ENCODE peak calls at places on chromosome 2, in ten cellular contexts. One of them, this sample, is unnamed.

GRCh38 chr2:9184319-9184807 is 22.2 kb upstream of the ASAP2 start:
- DNase-seq in IMR-90: no peak
- DNase-seq in astrocyte of the cerebellum: no peak
- DNase-seq in Panc1: no peak
- DNase-seq in lower leg skin: no peak
- DNase-seq in upper lobe of left lung: no peak
- DNase-seq in fibroblast of lung: no peak
- DNase-seq in mammary epithelial cell: no peak
- DNase-seq in OCI-LY7: no peak
- DNase-seq in GM06990: no peak
- DNase-seq in this sample: no peak

GRCh38 chr2:108927936-108928659 is 60.9 kb downstream of the EDAR start:
- DNase-seq in IMR-90: peak
- DNase-seq in astrocyte of the cerebellum: peak
- DNase-seq in Panc1: peak
- DNase-seq in lower leg skin: no peak
- DNase-seq in upper lobe of left lung: no peak
- DNase-seq in fibroblast of lung: peak
- DNase-seq in mammary epithelial cell: peak
- DNase-seq in OCI-LY7: peak
- DNase-seq in GM06990: no peak
- DNase-seq in this sample: peak

GRCh38 chr2:111071480-111072143 is 49.1 kb upstream of the BCL2L11 start:
- DNase-seq in IMR-90: peak
- DNase-seq in astrocyte of the cerebellum: peak
- DNase-seq in Panc1: peak
- DNase-seq in lower leg skin: peak
- DNase-seq in upper lobe of left lung: no peak
- DNase-seq in fibroblast of lung: peak
- DNase-seq in mammary epithelial cell: peak
- DNase-seq in OCI-LY7: no peak
- DNase-seq in GM06990: no peak
- DNase-seq in this sample: peak

GRCh38 chr2:191150451-191151314 is at the start of gene STAT4:
- DNase-seq in IMR-90: peak
- DNase-seq in astrocyte of the cerebellum: peak
- DNase-seq in Panc1: no peak
- DNase-seq in lower leg skin: no peak
- DNase-seq in upper lobe of left lung: peak
- DNase-seq in fibroblast of lung: peak
- DNase-seq in mammary epithelial cell: peak
- DNase-seq in OCI-LY7: no peak
- DNase-seq in GM06990: peak
- DNase-seq in this sample: peak

GRCh38 chr2:148555622-148556294 is 88.8 kb upstream of the EPC2 start:
- DNase-seq in IMR-90: no peak
- DNase-seq in astrocyte of the cerebellum: no peak
- DNase-seq in Panc1: no peak
- DNase-seq in lower leg skin: no peak
- DNase-seq in upper lobe of left lung: no peak
- DNase-seq in fibroblast of lung: no peak
- DNase-seq in mammary epithelial cell: no peak
- DNase-seq in OCI-LY7: no peak
- DNase-seq in GM06990: no peak
- DNase-seq in this sample: no peak

GRCh38 chr2:63696496-63696895 is 107.7 kb downstream of the MDH1 start:
- DNase-seq in IMR-90: peak
- DNase-seq in astrocyte of the cerebellum: no peak
- DNase-seq in Panc1: no peak
- DNase-seq in lower leg skin: no peak
- DNase-seq in upper lobe of left lung: no peak
- DNase-seq in fibroblast of lung: peak
- DNase-seq in mammary epithelial cell: peak
- DNase-seq in OCI-LY7: no peak
- DNase-seq in GM06990: no peak
- DNase-seq in this sample: peak

GRCh38 chr2:94872676-94873361 is 1.6 kb downstream of the TEKT4 start:
- DNase-seq in IMR-90: no peak
- DNase-seq in astrocyte of the cerebellum: no peak
- DNase-seq in Panc1: no peak
- DNase-seq in lower leg skin: no peak
- DNase-seq in upper lobe of left lung: peak
- DNase-seq in fibroblast of lung: no peak
- DNase-seq in mammary epithelial cell: no peak
- DNase-seq in OCI-LY7: no peak
- DNase-seq in GM06990: no peak
- DNase-seq in this sample: no peak

GRCh38 chr2:97267411-97268074 is 154.6 kb downstream of the ANKRD36 start:
- DNase-seq in IMR-90: peak
- DNase-seq in astrocyte of the cerebellum: no peak
- DNase-seq in Panc1: no peak
- DNase-seq in lower leg skin: peak
- DNase-seq in upper lobe of left lung: peak
- DNase-seq in fibroblast of lung: no peak
- DNase-seq in mammary epithelial cell: no peak
- DNase-seq in OCI-LY7: no peak
- DNase-seq in GM06990: peak
- DNase-seq in this sample: no peak

GRCh38 chr2:55779459-55780421 is 86.1 kb upstream of the PNPT1 start:
- DNase-seq in IMR-90: peak
- DNase-seq in astrocyte of the cerebellum: peak
- DNase-seq in Panc1: peak
- DNase-seq in lower leg skin: no peak
- DNase-seq in upper lobe of left lung: no peak
- DNase-seq in fibroblast of lung: peak
- DNase-seq in mammary epithelial cell: peak
- DNase-seq in OCI-LY7: no peak
- DNase-seq in GM06990: no peak
- DNase-seq in this sample: no peak

GRCh38 chr2:96869281-96869823 is 528 bp downstream of the SEMA4C start:
- DNase-seq in IMR-90: peak
- DNase-seq in astrocyte of the cerebellum: peak
- DNase-seq in Panc1: no peak
- DNase-seq in lower leg skin: peak
- DNase-seq in upper lobe of left lung: peak
- DNase-seq in fibroblast of lung: peak
- DNase-seq in mammary epithelial cell: peak
- DNase-seq in OCI-LY7: no peak
- DNase-seq in GM06990: no peak
- DNase-seq in this sample: peak

GRCh38 chr2:230134496-230135073 is 65.9 kb upstream of the SLC16A14 start:
- DNase-seq in IMR-90: peak
- DNase-seq in astrocyte of the cerebellum: no peak
- DNase-seq in Panc1: peak
- DNase-seq in lower leg skin: no peak
- DNase-seq in upper lobe of left lung: no peak
- DNase-seq in fibroblast of lung: peak
- DNase-seq in mammary epithelial cell: peak
- DNase-seq in OCI-LY7: no peak
- DNase-seq in GM06990: peak
- DNase-seq in this sample: peak

GRCh38 chr2:239600650-239601049 is 199.8 kb upstream of the HDAC4 start:
- DNase-seq in IMR-90: no peak
- DNase-seq in astrocyte of the cerebellum: no peak
- DNase-seq in Panc1: no peak
- DNase-seq in lower leg skin: no peak
- DNase-seq in upper lobe of left lung: peak
- DNase-seq in fibroblast of lung: no peak
- DNase-seq in mammary epithelial cell: no peak
- DNase-seq in OCI-LY7: no peak
- DNase-seq in GM06990: no peak
- DNase-seq in this sample: no peak

GRCh38 chr2:62423235-62423634 is 82.8 kb downstream of the TMEM17 start:
- DNase-seq in IMR-90: peak
- DNase-seq in astrocyte of the cerebellum: no peak
- DNase-seq in Panc1: no peak
- DNase-seq in lower leg skin: peak
- DNase-seq in upper lobe of left lung: no peak
- DNase-seq in fibroblast of lung: no peak
- DNase-seq in mammary epithelial cell: peak
- DNase-seq in OCI-LY7: no peak
- DNase-seq in GM06990: no peak
- DNase-seq in this sample: peak

GRCh38 chr2:61898810-61899209 is 6.7 kb upstream of the COMMD1 start:
- DNase-seq in IMR-90: peak
- DNase-seq in astrocyte of the cerebellum: no peak
- DNase-seq in Panc1: no peak
- DNase-seq in lower leg skin: no peak
- DNase-seq in upper lobe of left lung: no peak
- DNase-seq in fibroblast of lung: no peak
- DNase-seq in mammary epithelial cell: no peak
- DNase-seq in OCI-LY7: peak
- DNase-seq in GM06990: no peak
- DNase-seq in this sample: peak

GRCh38 chr2:97754690-97755346 is 41.4 kb downstream of the ZAP70 start:
- DNase-seq in IMR-90: no peak
- DNase-seq in astrocyte of the cerebellum: no peak
- DNase-seq in Panc1: no peak
- DNase-seq in lower leg skin: no peak
- DNase-seq in upper lobe of left lung: no peak
- DNase-seq in fibroblast of lung: no peak
- DNase-seq in mammary epithelial cell: peak
- DNase-seq in OCI-LY7: no peak
- DNase-seq in GM06990: no peak
- DNase-seq in this sample: no peak

GRCh38 chr2:70852824-70853223 is 17.2 kb upstream of the CD207 start:
- DNase-seq in IMR-90: no peak
- DNase-seq in astrocyte of the cerebellum: no peak
- DNase-seq in Panc1: no peak
- DNase-seq in lower leg skin: no peak
- DNase-seq in upper lobe of left lung: no peak
- DNase-seq in fibroblast of lung: no peak
- DNase-seq in mammary epithelial cell: no peak
- DNase-seq in OCI-LY7: no peak
- DNase-seq in GM06990: no peak
- DNase-seq in this sample: no peak

GRCh38 chr2:105839793-105840192 is 95.1 kb downstream of the NCK2 start:
- DNase-seq in IMR-90: no peak
- DNase-seq in astrocyte of the cerebellum: no peak
- DNase-seq in Panc1: no peak
- DNase-seq in lower leg skin: no peak
- DNase-seq in upper lobe of left lung: no peak
- DNase-seq in fibroblast of lung: no peak
- DNase-seq in mammary epithelial cell: no peak
- DNase-seq in OCI-LY7: no peak
- DNase-seq in GM06990: no peak
- DNase-seq in this sample: no peak
- TF ChIP-seq CTCF in IMR-90: no peak
- TF ChIP-seq CTCF in astrocyte of the cerebellum: no peak
- TF ChIP-seq CTCF in Panc1: no peak
- TF ChIP-seq CTCF in lower leg skin: no peak
- TF ChIP-seq CTCF in upper lobe of left lung: no peak
- TF ChIP-seq CTCF in fibroblast of lung: no peak
- TF ChIP-seq CTCF in mammary epithelial cell: no peak
- TF ChIP-seq CTCF in OCI-LY7: no peak
- TF ChIP-seq CTCF in GM06990: no peak
- TF ChIP-seq CTCF in this sample: no peak

DNA sequence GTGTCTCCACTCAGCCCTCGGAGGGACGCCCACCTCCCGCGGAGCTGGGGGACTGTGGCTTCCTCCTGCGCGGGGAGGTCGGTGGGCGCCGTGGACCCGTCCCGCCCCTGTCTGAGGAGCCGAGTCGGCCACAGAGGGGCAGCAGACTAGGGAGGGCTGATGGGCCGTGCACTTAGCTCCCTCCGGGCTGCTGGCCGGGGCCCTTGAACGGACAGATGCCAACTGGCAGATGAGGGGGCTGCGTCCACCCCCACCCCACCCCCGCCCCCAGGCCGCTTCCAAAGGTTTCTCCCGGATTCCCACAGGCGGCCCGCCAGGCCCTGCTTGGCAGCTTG is 10.4 kb upstream of the UBE2F start:
- DNase-seq in IMR-90: no peak
- DNase-seq in astrocyte of the cerebellum: no peak
- DNase-seq in Panc1: no peak
- DNase-seq in lower leg skin: no peak
- DNase-seq in upper lobe of left lung: no peak
- DNase-seq in fibroblast of lung: no peak
- DNase-seq in mammary epithelial cell: no peak
- DNase-seq in OCI-LY7: no peak
- DNase-seq in GM06990: no peak
- DNase-seq in this sample: no peak
- H3K4me3 ChIP-seq in IMR-90: peak
- H3K4me3 ChIP-seq in astrocyte of the cerebellum: peak
- H3K4me3 ChIP-seq in Panc1: no peak
- H3K4me3 ChIP-seq in lower leg skin: no peak
- H3K4me3 ChIP-seq in upper lobe of left lung: no peak
- H3K4me3 ChIP-seq in fibroblast of lung: no peak
- H3K4me3 ChIP-seq in mammary epithelial cell: peak
- H3K4me3 ChIP-seq in OCI-LY7: no peak
- H3K4me3 ChIP-seq in GM06990: no peak
- H3K4me3 ChIP-seq in this sample: peak

GRCh38 chr2:176115883-176116813 is at the start of gene HOXD10:
- DNase-seq in IMR-90: no peak
- DNase-seq in astrocyte of the cerebellum: no peak
- DNase-seq in Panc1: no peak
- DNase-seq in lower leg skin: no peak
- DNase-seq in upper lobe of left lung: peak
- DNase-seq in fibroblast of lung: no peak
- DNase-seq in mammary epithelial cell: no peak
- DNase-seq in OCI-LY7: no peak
- DNase-seq in GM06990: no peak
- DNase-seq in this sample: no peak
- TF ChIP-seq CTCF in IMR-90: no peak
- TF ChIP-seq CTCF in astrocyte of the cerebellum: no peak
- TF ChIP-seq CTCF in Panc1: no peak
- TF ChIP-seq CTCF in lower leg skin: no peak
- TF ChIP-seq CTCF in upper lobe of left lung: no peak
- TF ChIP-seq CTCF in fibroblast of lung: no peak
- TF ChIP-seq CTCF in mammary epithelial cell: no peak
- TF ChIP-seq CTCF in OCI-LY7: no peak
- TF ChIP-seq CTCF in GM06990: no peak
- TF ChIP-seq CTCF in this sample: no peak

GRCh38 chr2:73383036-73383435 is 2.6 kb upstream of the ALMS1 start:
- DNase-seq in IMR-90: no peak
- DNase-seq in astrocyte of the cerebellum: no peak
- DNase-seq in Panc1: no peak
- DNase-seq in lower leg skin: no peak
- DNase-seq in upper lobe of left lung: no peak
- DNase-seq in fibroblast of lung: no peak
- DNase-seq in mammary epithelial cell: no peak
- DNase-seq in OCI-LY7: no peak
- DNase-seq in GM06990: no peak
- DNase-seq in this sample: no peak

GRCh38 chr2:73385486-73386341 is at the start of gene ALMS1:
- DNase-seq in IMR-90: peak
- DNase-seq in astrocyte of the cerebellum: peak
- DNase-seq in Panc1: peak
- DNase-seq in lower leg skin: peak
- DNase-seq in upper lobe of left lung: peak
- DNase-seq in fibroblast of lung: peak
- DNase-seq in mammary epithelial cell: peak
- DNase-seq in OCI-LY7: peak
- DNase-seq in GM06990: peak
- DNase-seq in this sample: peak

GRCh38 chr2:73386342-73386868 is 769 bp downstream of the ALMS1 start:
- DNase-seq in IMR-90: no peak
- DNase-seq in astrocyte of the cerebellum: no peak
- DNase-seq in Panc1: no peak
- DNase-seq in lower leg skin: no peak
- DNase-seq in upper lobe of left lung: no peak
- DNase-seq in fibroblast of lung: no peak
- DNase-seq in mammary epithelial cell: no peak
- DNase-seq in OCI-LY7: no peak
- DNase-seq in GM06990: no peak
- DNase-seq in this sample: no peak

GRCh38 chr2:73386894-73387636 is 1.4 kb downstream of the ALMS1 start:
- DNase-seq in IMR-90: no peak
- DNase-seq in astrocyte of the cerebellum: no peak
- DNase-seq in Panc1: no peak
- DNase-seq in lower leg skin: no peak
- DNase-seq in upper lobe of left lung: no peak
- DNase-seq in fibroblast of lung: no peak
- DNase-seq in mammary epithelial cell: no peak
- DNase-seq in OCI-LY7: peak
- DNase-seq in GM06990: no peak
- DNase-seq in this sample: no peak
- H3K4me3 ChIP-seq in IMR-90: peak
- H3K4me3 ChIP-seq in astrocyte of the cerebellum: peak
- H3K4me3 ChIP-seq in Panc1: peak
- H3K4me3 ChIP-seq in lower leg skin: no peak
- H3K4me3 ChIP-seq in upper lobe of left lung: peak
- H3K4me3 ChIP-seq in fibroblast of lung: peak
- H3K4me3 ChIP-seq in mammary epithelial cell: peak
- H3K4me3 ChIP-seq in OCI-LY7: peak
- H3K4me3 ChIP-seq in GM06990: peak
- H3K4me3 ChIP-seq in this sample: peak

This sample was measured in cardiac fibroblast.